ENCODE peak calls at places on chromosomes 2 and 18, in eight cellular contexts. N is fibroblast of the aortic adventitia, Q is spleen, M is Caco-2, R is AG09309, I is psoas muscle, O is OCI-LY7, K is right lobe of liver. E is an unnamed sample.

GRCh38 chr2:218187650-218188025 is 20.9 kb upstream of the CXCR1 start:
- DNase-seq in K (no peak), O (no peak), R (no peak), N (no peak), M (no peak), I (no peak), Q (no peak), E (no peak)

GRCh38 chr18:3593904-3594759 is 144.2 kb downstream of the TGIF1 start:
- DNase-seq in Q (peak), O (peak), M (peak), R (peak), I (peak), N (peak), K (peak), E (peak)

GRCh38 chr2:239936838-239937581 is 88.1 kb downstream of the NDUFA10 start:
- DNase-seq in O (no peak), M (no peak), I (no peak), Q (peak), K (peak), R (no peak), N (no peak), E (no peak)

GRCh38 chr2:197360744-197361156 is 50.2 kb upstream of the ANKRD44 start:
- DNase-seq in O (no peak), Q (no peak), I (no peak), K (no peak), N (peak), M (no peak), R (peak), E (no peak)

GRCh38 chr2:218322756-218323525 is 30.6 kb upstream of the TMBIM1 start:
- DNase-seq in I (peak), R (no peak), M (peak), N (peak), O (peak), K (peak), Q (peak), E (peak)

GRCh38 chr2:105061560-105061959 is 23.7 kb downstream of the MRPS9 start:
- DNase-seq in Q (no peak), O (no peak), R (no peak), M (no peak), I (no peak), K (no peak), N (no peak), E (no peak)

GRCh38 chr2:25639131-25639530 is 34.2 kb downstream of the DTNB start:
- DNase-seq in K (no peak), Q (no peak), M (no peak), O (no peak), N (no peak), R (no peak), I (no peak), E (no peak)

GRCh38 chr2:46015671-46016070 is 281.5 kb upstream of the EPAS1 start:
- DNase-seq in I (no peak), O (no peak), R (no peak), M (no peak), Q (no peak), N (no peak), K (no peak), E (no peak)

GRCh38 chr18:79062806-79063205 is 6.4 kb upstream of the ATP9B start:
- DNase-seq in Q (no peak), N (no peak), I (no peak), O (no peak), K (no peak), M (no peak), R (no peak), E (no peak)

GRCh38 chr2:8652774-8653426 is 29.0 kb upstream of the ID2 start:
- DNase-seq in M (no peak), Q (no peak), N (no peak), K (no peak), R (no peak), I (no peak), O (no peak), E (no peak)

GRCh38 chr2:68645523-68645922 is 2.1 kb downstream of the PROKR1 start:
- DNase-seq in Q (no peak), M (no peak), I (no peak), K (no peak), N (no peak), R (no peak), O (no peak), E (no peak)

GRCh38 chr2:95346236-95346737 is 49.1 kb downstream of the KCNIP3 start:
- DNase-seq in R (no peak), K (peak), I (peak), M (peak), Q (peak), N (peak), O (no peak), E (no peak)

GRCh38 chr2:152189622-152190495 is 14.3 kb upstream of the STAM2 start:
- DNase-seq in R (peak), M (peak), K (no peak), O (peak), I (no peak), N (peak), Q (no peak), E (peak)

GRCh38 chr2:1515073-1515430 is 101.8 kb downstream of the TPO start:
- DNase-seq in R (no peak), K (no peak), N (no peak), O (no peak), I (no peak), M (no peak), Q (peak), E (no peak)

GRCh38 chr2:170073288-170073687 is 104.7 kb upstream of the MYO3B start:
- DNase-seq in N (peak), R (peak), Q (no peak), K (peak), M (no peak), I (peak), O (no peak), E (peak)

GRCh38 chr2:96953611-96954489 is 32.5 kb downstream of the FAM178B start:
- DNase-seq in I (no peak), K (no peak), O (no peak), N (no peak), M (no peak), Q (peak), R (no peak), E (no peak)

GRCh38 chr2:63841254-63842022 is at the start of gene UGP2:
- DNase-seq in O (peak), M (peak), K (peak), R (peak), N (peak), I (peak), Q (peak), E (peak)
- TF ChIP-seq CTCF in O (peak), M (no peak), K (peak), R (no peak), N (peak), I (peak), Q (no peak), E (peak)

GRCh38 chr2:132665401-132665800 is 4.6 kb downstream of the LYPD1 start:
- DNase-seq in I (no peak), N (no peak), K (no peak), O (no peak), M (no peak), Q (no peak), R (no peak), E (no peak)

GRCh38 chr2:132668189-132668833 is 1.7 kb downstream of the LYPD1 start:
- DNase-seq in M (peak), Q (no peak), N (peak), K (peak), O (no peak), R (no peak), I (no peak), E (no peak)

GRCh38 chr2:132668986-132669853 is 785 bp downstream of the LYPD1 start:
- DNase-seq in Q (no peak), I (no peak), R (no peak), N (peak), O (no peak), K (peak), M (peak), E (no peak)

GRCh38 chr2:132669854-132670103 is 226 bp downstream of the LYPD1 start:
- DNase-seq in K (no peak), O (no peak), R (no peak), I (no peak), Q (no peak), M (peak), N (no peak), E (no peak)

DNA sequence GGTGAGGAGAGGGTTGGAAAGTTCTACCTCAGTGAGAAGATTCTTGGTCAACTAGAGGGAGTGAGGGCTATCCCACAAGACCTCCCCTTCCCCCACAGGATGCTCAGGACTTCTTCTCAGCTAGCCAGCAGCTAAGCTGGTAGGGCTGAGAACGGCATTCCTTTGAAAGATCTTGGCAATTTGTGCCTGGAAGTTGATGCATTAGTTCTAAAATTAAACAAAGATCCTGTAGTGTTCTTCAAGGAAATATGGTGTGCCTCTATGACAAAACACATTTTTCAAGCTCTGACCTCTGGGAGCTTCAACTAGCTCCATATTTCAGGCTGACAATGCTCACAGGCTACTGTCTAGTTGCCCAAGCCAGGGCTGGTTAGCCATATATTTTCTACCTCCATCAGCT is 2.3 kb downstream of the LYPD1 start:
- DNase-seq in I (no peak), K (no peak), N (peak), O (no peak), M (no peak), Q (no peak), R (no peak), E (no peak)
- H3K4me3 ChIP-seq in I (no peak), K (no peak), N (peak), O (no peak), M (no peak), Q (no peak), R (no peak), E (no peak)

GRCh38 chr2:37836270-37836669 is 88.8 kb upstream of the RMDN2 start:
- DNase-seq in K (no peak), O (no peak), R (no peak), N (no peak), I (no peak), M (no peak), Q (no peak), E (no peak)

GRCh38 chr2:37837576-37838335 is 87.3 kb upstream of the RMDN2 start:
- DNase-seq in N (peak), I (peak), O (no peak), Q (no peak), K (no peak), M (no peak), R (no peak), E (no peak)

GRCh38 chr2:37839991-37840390 is 85.1 kb upstream of the RMDN2 start:
- DNase-seq in I (no peak), Q (no peak), M (no peak), O (no peak), N (no peak), R (no peak), K (no peak), E (no peak)

GRCh38 chr2:37838541-37839167 is 86.4 kb upstream of the RMDN2 start:
- DNase-seq in I (no peak), K (no peak), N (no peak), O (no peak), Q (no peak), R (no peak), M (no peak), E (no peak)

DNA sequence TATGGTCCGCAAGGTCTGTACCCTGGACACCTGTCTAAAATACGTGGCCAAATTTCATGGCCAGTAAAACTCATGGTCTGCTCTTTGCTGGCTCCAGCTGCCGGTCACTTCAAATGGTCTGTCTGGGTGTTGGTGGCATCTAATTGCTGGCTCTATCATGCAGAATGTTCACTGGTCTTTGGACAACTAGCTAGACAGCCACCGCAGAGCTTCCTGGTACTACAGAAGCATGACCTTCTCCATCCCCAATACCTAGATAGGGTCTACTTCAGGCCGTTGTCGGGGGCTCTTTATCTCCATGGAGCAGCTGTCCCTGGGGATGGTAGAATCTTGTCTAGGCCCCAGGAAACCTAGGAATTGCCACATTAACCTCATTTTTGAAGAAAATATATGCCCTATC is 88.4 kb upstream of the RMDN2 start:
- DNase-seq in Q (no peak), K (no peak), I (no peak), M (no peak), R (no peak), N (no peak), O (no peak), E (no peak)
- TF ChIP-seq CTCF in Q (no peak), K (no peak), I (no peak), M (no peak), R (no peak), N (no peak), O (no peak), E (no peak)

GRCh38 chr2:173938700-173939384 is 26.3 kb downstream of the SP3 start:
- DNase-seq in M (no peak), I (no peak), K (no peak), N (no peak), Q (no peak), O (no peak), R (no peak), E (no peak)

GRCh38 chr2:173931751-173932150 is 33.4 kb downstream of the SP3 start:
- DNase-seq in K (no peak), R (no peak), Q (no peak), M (no peak), N (peak), I (no peak), O (no peak), E (no peak)

GRCh38 chr2:173929441-173929840 is 35.7 kb downstream of the SP3 start:
- DNase-seq in M (no peak), K (no peak), Q (no peak), N (peak), R (no peak), I (no peak), O (no peak), E (no peak)

GRCh38 chr2:173935305-173935704 is 29.9 kb downstream of the SP3 start:
- DNase-seq in I (no peak), N (no peak), R (no peak), K (no peak), O (no peak), Q (no peak), M (no peak), E (no peak)

GRCh38 chr2:173934895-173935294 is 30.3 kb downstream of the SP3 start:
- DNase-seq in K (no peak), N (no peak), I (no peak), R (no peak), M (no peak), O (no peak), Q (no peak), E (no peak)
- H3K4me3 ChIP-seq in K (no peak), N (no peak), I (no peak), R (no peak), M (no peak), O (no peak), Q (no peak), E (no peak)